ENCODE peak calls at places on chromosomes 11 and 22, in ten cellular contexts. Y is colonic mucosa; R is NCI-H187; S is cardiac septum; U is stimulated activated CD4-positive, alpha-beta T cell treated with anti-CD3 and anti-CD28 coated beads, TNF-alpha, amount 100 ng/mL, for 24 hours; B is GM12865; J is OCI-LY7; L is uterus; P is GM10248; I is naive thymus-derived CD8-positive, alpha-beta T cell. M is an unnamed sample.

GRCh38 chr11:110303414-110303826 is 7.0 kb upstream of the RDX start:
- DNase-seq in Y (no peak), R (no peak), S (no peak), U (no peak), B (no peak), J (no peak), L (no peak), P (no peak), I (no peak), M (no peak)

GRCh38 chr11:123390146-123390545 is 39.9 kb upstream of the GRAMD1B start:
- DNase-seq in Y (no peak), R (no peak), S (no peak), U (no peak), B (no peak), J (no peak), L (no peak), P (no peak), I (no peak), M (no peak)

GRCh38 chr11:127066426-127067090 is 66.0 kb upstream of the KIRREL3 start:
- DNase-seq in Y (no peak), R (no peak), S (no peak), U (no peak), B (no peak), J (no peak), L (no peak), P (no peak), I (no peak), M (no peak)

GRCh38 chr11:65500262-65501004 is 1.6 kb downstream of the MALAT1 start:
- DNase-seq in Y (peak; percentile 50), R (no peak), S (peak; percentile 81), U (no peak), B (peak; percentile 61), J (peak; percentile 58), L (peak; percentile 64), P (no peak), I (no peak), M (peak; percentile 76)

GRCh38 chr11:2093575-2094353 is 45.4 kb downstream of the IGF2 start:
- DNase-seq in Y (no peak), R (no peak), S (peak; percentile 85), U (no peak), B (no peak), J (no peak), L (no peak), P (no peak), I (no peak), M (peak; percentile 88)

GRCh38 chr11:76185931-76186401 is 20.3 kb downstream of the WNT11 start:
- DNase-seq in Y (peak; percentile 23), R (peak; percentile 43), S (no peak), U (no peak), B (no peak), J (no peak), L (peak; percentile 40), P (no peak), I (no peak), M (no peak)

GRCh38 chr22:38240734-38241252 is 32.0 kb downstream of the TMEM184B start:
- DNase-seq in Y (peak; percentile 67), R (no peak), S (no peak), U (no peak), B (no peak), J (no peak), L (no peak), P (no peak), I (no peak), M (no peak)

GRCh38 chr22:47036352-47036751 is 273.9 kb downstream of the TBC1D22A start:
- DNase-seq in Y (no peak), R (no peak), S (no peak), U (no peak), B (no peak), J (no peak), L (no peak), P (no peak), I (no peak), M (no peak)

GRCh38 chr11:79258606-79259005 is 182.2 kb downstream of the TENM4 start:
- DNase-seq in Y (no peak), R (no peak), S (no peak), U (no peak), B (no peak), J (no peak), L (no peak), P (no peak), I (no peak), M (no peak)

GRCh38 chr22:19291218-19291579 is 320 bp downstream of the CLTCL1 start:
- DNase-seq in Y (peak; percentile 28), R (no peak), S (peak; percentile 75), U (no peak), B (peak; percentile 11), J (no peak), L (peak; percentile 28), P (peak; percentile 36), I (peak; percentile 41), M (peak; percentile 90)

GRCh38 chr11:69317401-69318092 is 23.6 kb downstream of the MYEOV start:
- DNase-seq in Y (no peak), R (no peak), S (no peak), U (no peak), B (no peak), J (no peak), L (no peak), P (no peak), I (no peak), M (no peak)

GRCh38 chr11:97349201-97349600 is 959.4 kb downstream of the JRKL start:
- DNase-seq in Y (no peak), R (no peak), S (no peak), U (no peak), B (no peak), J (no peak), L (no peak), P (no peak), I (no peak), M (no peak)

GRCh38 chr11:90753546-90753945 is 530.7 kb upstream of the CHORDC1 start:
- DNase-seq in Y (no peak), R (no peak), S (no peak), U (no peak), B (no peak), J (no peak), L (no peak), P (no peak), I (no peak), M (no peak)

GRCh38 chr22:42367980-42368378 is 64.2 kb downstream of the NFAM1 start:
- DNase-seq in Y (peak; percentile 48), R (no peak), S (no peak), U (no peak), B (no peak), J (no peak), L (peak; percentile 44), P (no peak), I (no peak), M (no peak)

GRCh38 chr11:63944987-63945386 is 6.2 kb downstream of the NAA40 start:
- DNase-seq in Y (peak; percentile 38), R (no peak), S (no peak), U (no peak), B (no peak), J (no peak), L (peak; percentile 26), P (no peak), I (no peak), M (no peak)

M was measured in mesenteric fat pad.